ENCODE peak calls at places on chromosomes 2 and 18, in six cellular contexts. F is BJ, D is NCI-H1092 treated with DMSO at 0.1 percent for 48 hours, I is T follicular helper cell, N is KBM-7, S is dermis microvascular lymphatic vessel endothelial cell. O is an unnamed sample.

GRCh38 chr2:145692971-145693478 is 1173.1 kb upstream of the ZEB2 start:
- DNase-seq in N (peak), I (no peak), F (peak), S (no peak), D (no peak), O (peak)

GRCh38 chr2:150526827-150527226 is 39.4 kb upstream of the RND3 start:
- DNase-seq in I (no peak), F (peak), S (peak), D (no peak), N (no peak), O (no peak)

GRCh38 chr18:56574827-56575226 is 63.6 kb downstream of the TXNL1 start:
- DNase-seq in N (no peak), S (peak), D (no peak), F (peak), I (no peak), O (no peak)

GRCh38 chr2:195759877-195760276 is 102.9 kb downstream of the SLC39A10 start:
- DNase-seq in D (no peak), F (no peak), I (no peak), S (no peak), N (no peak), O (no peak)

GRCh38 chr2:185219981-185220380 is 518.6 kb upstream of the FSIP2 start:
- DNase-seq in S (no peak), F (no peak), N (no peak), I (no peak), D (no peak), O (no peak)

GRCh38 chr2:46718797-46719196 is 196.8 kb downstream of the MCFD2 start:
- DNase-seq in D (no peak), N (no peak), S (no peak), F (no peak), I (no peak), O (no peak)

GRCh38 chr2:9847140-9847539 is 3.9 kb downstream of the TAF1B start:
- DNase-seq in F (no peak), I (no peak), S (no peak), N (peak), D (no peak), O (no peak)

GRCh38 chr18:48943736-48944527 is 6.8 kb downstream of the SMAD7 start:
- DNase-seq in I (no peak), F (no peak), N (no peak), S (no peak), D (no peak), O (no peak)

GRCh38 chr2:180985771-180986395 is 5.5 kb downstream of the UBE2E3 start:
- DNase-seq in N (peak), I (no peak), S (no peak), D (no peak), F (no peak), O (no peak)

GRCh38 chr18:67367540-67367939 is 149.0 kb downstream of the DSEL start:
- DNase-seq in N (no peak), S (no peak), D (no peak), I (no peak), F (no peak), O (no peak)

GRCh38 chr2:64273524-64274398 is 129.5 kb upstream of the PELI1 start:
- DNase-seq in F (peak), N (peak), S (peak), D (no peak), I (no peak), O (no peak)

GRCh38 chr18:47737198-47737830 is 193.1 kb downstream of the SMAD2 start:
- DNase-seq in F (no peak), S (no peak), D (no peak), N (no peak), I (no peak), O (no peak)

GRCh38 chr18:77020561-77020960 is 112.0 kb downstream of the MBP start:
- DNase-seq in S (no peak), N (no peak), F (no peak), I (no peak), D (no peak), O (no peak)

GRCh38 chr2:228688007-228688645 is 506.6 kb upstream of the SPHKAP start:
- DNase-seq in D (no peak), N (no peak), I (no peak), S (no peak), F (no peak), O (no peak)

GRCh38 chr2:229843613-229844012 is 78.2 kb downstream of the TRIP12 start:
- DNase-seq in F (no peak), I (no peak), N (no peak), S (no peak), D (no peak), O (no peak)

GRCh38 chr18:8301427-8302172 is 307.6 kb upstream of the RAB12 start:
- DNase-seq in F (no peak), S (no peak), I (no peak), D (peak), N (no peak), O (no peak)

O was measured in omental fat pad.